ENCODE peak calls at places on chromosomes 16 and 17, in five cellular contexts. A is neuronal stem cell, O is H1, J is mesenchymal stem cell, D is trophoblast cell. L is an unnamed sample.

GRCh38 chr16:31441956-31442355 is 633 bp downstream of the ZNF843 start:
- DNase-seq in J (no peak), O (no peak), A (no peak), D (no peak), L (peak)

GRCh38 chr16:10552998-10553491 is 27.4 kb downstream of the EMP2 start:
- DNase-seq in J (no peak), A (no peak), O (peak), D (peak), L (peak)

GRCh38 chr17:14637260-14637659 is 336.4 kb downstream of the HS3ST3B1 start:
- DNase-seq in J (no peak), D (no peak), A (no peak), O (no peak), L (no peak)

GRCh38 chr17:69228576-69228975 is at the start of gene ABCA10:
- DNase-seq in O (no peak), J (peak), A (no peak), D (no peak), L (no peak)

GRCh38 chr17:29124931-29125270 is 55.3 kb downstream of the MYO18A start:
- DNase-seq in O (no peak), D (no peak), J (no peak), A (no peak), L (no peak)

GRCh38 chr16:72092832-72093447 is 480 bp downstream of the TXNL4B start:
- DNase-seq in O (no peak), D (no peak), J (peak), A (peak), L (no peak)

GRCh38 chr16:88764080-88764479 is 20.9 kb downstream of the PIEZO1 start:
- DNase-seq in O (no peak), D (no peak), A (no peak), J (no peak), L (no peak)

GRCh38 chr17:79255926-79256325 is 181.3 kb downstream of the ENGASE start:
- DNase-seq in J (no peak), O (no peak), A (no peak), D (no peak), L (no peak)

GRCh38 chr16:46885960-46886763 is 2.0 kb downstream of the GPT2 start:
- DNase-seq in J (peak), O (no peak), A (peak), D (no peak), L (no peak)

GRCh38 chr17:67528751-67529436 is 151.8 kb downstream of the PITPNC1 start:
- DNase-seq in A (peak), J (peak), O (peak), D (peak), L (peak)

GRCh38 chr17:40468560-40468959 is 25.3 kb downstream of the IGFBP4 start:
- DNase-seq in O (no peak), D (no peak), J (no peak), A (no peak), L (no peak)

GRCh38 chr17:27430882-27431491 is 25.3 kb upstream of the KSR1 start:
- DNase-seq in D (peak), A (peak), J (peak), O (peak), L (peak)

GRCh38 chr17:4533522-4534502 is 21.4 kb downstream of the MYBBP1A start:
- DNase-seq in A (no peak), J (no peak), O (no peak), D (no peak), L (no peak)

GRCh38 chr17:77352996-77353395 is 212.2 kb downstream of the SEC14L1 start:
- DNase-seq in J (no peak), A (no peak), D (no peak), O (no peak), L (no peak)

GRCh38 chr17:16935241-16935663 is 36.7 kb downstream of the TNFRSF13B start:
- DNase-seq in O (no peak), J (no peak), D (no peak), A (no peak), L (peak)

GRCh38 chr17:39980402-39981206 is at the start of gene PSMD3:
- DNase-seq in O (peak), A (peak), D (peak), J (peak), L (peak)

GRCh38 chr17:72219136-72219823 is 98.5 kb downstream of the SOX9 start:
- DNase-seq in J (peak), D (no peak), A (peak), O (peak), L (peak)

GRCh38 chr17:80100035-80100323 is 1.4 kb upstream of the GAA start:
- DNase-seq in D (no peak), O (peak), J (no peak), A (no peak), L (no peak)

GRCh38 chr17:82902972-82903874 is 63.4 kb upstream of the ZNF750 start:
- DNase-seq in O (no peak), D (no peak), J (no peak), A (no peak), L (no peak)

DNA sequence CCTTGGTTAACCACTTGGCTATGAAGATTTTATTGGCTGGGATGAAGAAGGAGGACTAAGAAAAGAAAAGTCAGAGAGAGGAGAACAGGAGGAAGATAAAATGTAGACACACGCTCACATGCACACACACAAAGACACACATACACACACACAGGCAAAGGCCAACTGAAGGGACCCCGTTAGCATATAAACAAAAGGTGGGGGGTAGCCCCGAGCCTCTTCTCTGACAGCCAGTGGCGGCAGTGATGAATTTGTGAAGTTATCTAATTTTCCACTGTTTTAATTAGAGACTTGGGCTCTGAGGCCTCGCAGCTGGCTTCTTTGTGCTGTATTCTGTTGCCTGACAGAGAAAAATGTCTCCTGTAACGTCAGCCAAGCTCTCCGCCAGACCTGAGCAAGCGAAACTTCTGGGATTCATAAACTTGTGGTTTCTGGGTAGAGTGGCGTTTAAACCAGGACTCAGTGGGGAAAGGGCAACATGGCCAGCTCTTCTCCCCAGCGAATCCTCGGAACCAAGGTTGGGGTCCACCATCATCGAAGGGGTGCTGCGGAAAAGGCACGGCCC is 113.9 kb upstream of the FOXF1 start:
- DNase-seq in J (peak), D (no peak), A (no peak), O (no peak), L (no peak)
- H3K18ac ChIP-seq in J (peak), D (no peak), A (peak), O (no peak), L (no peak)

DNA sequence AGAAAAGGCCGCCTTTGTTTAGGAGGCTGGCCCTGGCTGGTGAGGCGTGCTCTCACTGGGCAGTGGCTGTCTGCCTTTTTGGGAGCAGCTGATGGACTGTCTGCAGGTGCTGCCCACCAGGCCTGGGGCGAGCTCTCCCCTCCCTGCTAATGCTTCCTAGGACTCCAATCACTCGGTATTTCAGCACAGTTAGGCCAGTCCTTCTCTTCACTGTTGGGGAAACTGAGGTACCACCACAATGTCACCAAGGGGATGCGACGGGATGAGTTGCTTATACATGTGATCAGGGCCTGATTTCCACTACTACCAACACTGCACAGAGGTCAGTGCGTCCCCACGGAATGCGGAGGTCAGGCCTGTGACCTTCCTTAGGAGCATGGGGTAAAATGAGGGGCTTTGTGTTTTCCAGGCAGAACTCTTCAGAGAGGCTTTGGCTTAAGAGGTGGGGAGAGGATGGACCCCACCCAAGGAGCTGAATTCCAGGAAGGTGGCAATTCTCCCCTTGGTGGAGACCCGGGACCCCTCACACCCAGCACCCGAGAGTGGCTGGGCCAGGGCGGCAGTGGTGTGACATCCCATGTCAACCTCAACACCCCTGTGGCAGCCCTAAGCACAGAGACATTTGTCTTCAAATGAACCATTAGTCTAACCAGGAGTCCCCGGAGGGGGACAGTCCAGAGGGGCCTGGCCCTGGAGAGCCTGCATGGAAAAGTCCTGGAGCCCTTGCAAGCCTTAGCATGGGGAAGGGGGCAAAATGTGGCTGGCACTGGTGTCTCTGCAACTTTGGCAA is 86.4 kb downstream of the N4BP1 start:
- DNase-seq in O (no peak), D (no peak), J (no peak), A (no peak), L (no peak)
- H2BK12ac ChIP-seq in O (no peak), D (no peak), J (no peak), A (no peak), L (no peak)

GRCh38 chr17:42521666-42522262 is 14.3 kb upstream of the NAGLU start:
- DNase-seq in J (no peak), D (no peak), O (no peak), A (no peak), L (peak)
- H2BK5ac ChIP-seq in J (no peak), D (peak), O (no peak), A (peak), L (no peak)

GRCh38 chr16:67892899-67893790 is at the start of gene PSKH1:
- DNase-seq in D (peak), O (peak), J (peak), A (peak), L (peak)
- H3K18ac ChIP-seq in D (peak), O (no peak), J (peak), A (peak), L (peak)

GRCh38 chr17:57550671-57551315 is 194.3 kb downstream of the CCDC182 start:
- DNase-seq in D (no peak), O (no peak), A (no peak), J (no peak), L (no peak)
- H2BK12ac ChIP-seq in D (no peak), O (peak), A (no peak), J (peak), L (no peak)

DNA sequence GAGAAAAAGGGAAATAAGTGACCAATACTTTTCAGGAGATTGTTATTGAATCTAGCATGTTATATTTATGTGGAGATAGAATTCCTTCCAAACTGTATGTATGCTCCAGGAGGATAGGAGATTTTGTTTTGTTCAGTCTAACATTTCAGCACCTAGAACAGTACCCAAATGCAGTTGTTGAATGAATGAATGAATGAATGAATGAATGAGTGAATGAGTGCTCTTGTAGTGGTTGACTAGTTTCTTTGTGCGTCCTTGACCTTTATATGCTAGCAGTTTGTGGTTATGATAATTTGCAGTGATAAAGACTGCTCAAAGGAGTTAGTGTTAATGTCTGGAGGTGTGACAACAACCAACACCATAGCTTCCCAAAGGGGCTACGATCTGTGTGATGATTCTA is 663.5 kb upstream of the GOT2 start:
- DNase-seq in A (no peak), O (no peak), J (no peak), D (no peak), L (no peak)
- H2BK5ac ChIP-seq in A (no peak), O (no peak), J (no peak), D (no peak), L (no peak)

GRCh38 chr17:38419508-38419981 is 8.7 kb upstream of the ARHGAP23 start:
- DNase-seq in A (no peak), D (no peak), J (no peak), O (peak), L (peak)

GRCh38 chr17:38418693-38419507 is 9.4 kb upstream of the ARHGAP23 start:
- DNase-seq in J (peak), D (no peak), O (peak), A (no peak), L (peak)

GRCh38 chr17:38421871-38422819 is 6.1 kb upstream of the ARHGAP23 start:
- DNase-seq in J (no peak), A (no peak), D (no peak), O (no peak), L (no peak)

GRCh38 chr17:38421224-38421841 is 6.9 kb upstream of the ARHGAP23 start:
- DNase-seq in D (no peak), A (no peak), O (no peak), J (no peak), L (peak)

GRCh38 chr17:38420518-38420917 is 7.7 kb upstream of the ARHGAP23 start:
- DNase-seq in A (no peak), O (no peak), D (no peak), J (no peak), L (no peak)
- H3K18ac ChIP-seq in A (peak), O (peak), D (no peak), J (no peak), L (no peak)

DNA sequence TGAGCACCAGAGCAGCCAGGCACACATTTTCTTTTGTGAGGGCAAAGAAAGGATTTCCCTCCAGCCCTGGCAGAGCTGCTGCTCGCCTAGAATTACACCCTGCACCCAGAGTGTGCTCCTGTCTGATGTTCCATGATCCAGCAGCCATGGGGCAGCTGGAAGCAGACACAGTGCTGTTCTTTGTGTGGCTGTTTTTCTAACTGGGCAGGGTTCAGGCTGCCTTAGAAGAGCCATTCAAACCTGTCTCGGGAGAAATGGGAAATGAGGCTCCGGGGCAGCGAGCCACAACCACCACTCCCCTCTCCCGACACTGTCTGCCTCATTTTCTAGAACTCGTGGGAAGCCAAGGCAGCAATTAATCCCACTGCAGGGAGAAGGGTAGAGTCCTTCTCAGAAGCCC is 28.9 kb downstream of the LITAF start:
- DNase-seq in J (no peak), O (no peak), D (no peak), A (no peak), L (no peak)
- H2BK12ac ChIP-seq in J (no peak), O (no peak), D (no peak), A (no peak), L (no peak)

GRCh38 chr16:27234171-27234570 is 30.8 kb downstream of the KDM8 start:
- DNase-seq in J (no peak), A (no peak), O (no peak), D (no peak), L (no peak)
- H2BK5ac ChIP-seq in J (no peak), A (no peak), O (no peak), D (no peak), L (no peak)